ENCODE peak calls at places on chromosomes 2 and 18, in seven cellular contexts. X is psoas muscle; Y is WTC11; S is fibroblast of lung; W is activated CD4-positive, alpha-beta T cell treated with anti-CD3 and anti-CD28 coated beads, Interleukin-2, amount 10 ng/mL, durations not matched to agents 7 days and 5 days; C is ACHN; L is T-helper 9 cell. E is an unnamed sample.

GRCh38 chr2:138922973-138923563 is 142.9 kb upstream of the NXPH2 start:
- DNase-seq in X (no peak), Y (no peak), S (peak), W (no peak), C (peak), L (no peak), E (no peak)

GRCh38 chr2:64419591-64420165 is 34.3 kb upstream of the LGALSL start:
- DNase-seq in X (no peak), Y (no peak), S (peak), W (no peak), C (no peak), L (no peak), E (no peak)

GRCh38 chr18:11654736-11655604 is 34.1 kb upstream of the GNAL start:
- DNase-seq in X (peak), Y (peak), S (peak), W (peak), C (peak), L (peak), E (no peak)

GRCh38 chr2:6496376-6496775 is 369.3 kb downstream of the CMPK2 start:
- DNase-seq in X (no peak), Y (no peak), S (no peak), W (no peak), C (no peak), L (no peak), E (no peak)

GRCh38 chr2:200705305-200705985 is 106.3 kb upstream of the BZW1 start:
- DNase-seq in X (no peak), Y (peak), S (peak), W (no peak), C (no peak), L (no peak), E (no peak)

GRCh38 chr2:220144411-220144810 is 517.0 kb downstream of the SLC4A3 start:
- DNase-seq in X (no peak), Y (no peak), S (peak), W (no peak), C (no peak), L (no peak), E (no peak)

GRCh38 chr2:239612133-239612532 is 211.3 kb upstream of the HDAC4 start:
- DNase-seq in X (no peak), Y (no peak), S (no peak), W (no peak), C (no peak), L (no peak), E (no peak)

GRCh38 chr18:48797841-48798255 is 152.9 kb downstream of the SMAD7 start:
- DNase-seq in X (no peak), Y (peak), S (no peak), W (no peak), C (no peak), L (no peak), E (no peak)

GRCh38 chr18:25734336-25734735 is 356.1 kb downstream of the SS18 start:
- DNase-seq in X (no peak), Y (no peak), S (no peak), W (no peak), C (no peak), L (no peak), E (no peak)

GRCh38 chr2:209525834-209526281 is 102.0 kb downstream of the MAP2 start:
- DNase-seq in X (no peak), Y (no peak), S (peak), W (no peak), C (peak), L (no peak), E (no peak)

GRCh38 chr2:148459300-148459891 is 185.2 kb upstream of the EPC2 start:
- DNase-seq in X (no peak), Y (no peak), S (peak), W (no peak), C (no peak), L (no peak), E (no peak)

GRCh38 chr18:23237524-23238151 is 102.4 kb downstream of the CABLES1 start:
- DNase-seq in X (peak), Y (peak), S (peak), W (peak), C (peak), L (peak), E (no peak)

GRCh38 chr2:169276045-169276444 is 86.3 kb downstream of the LRP2 start:
- DNase-seq in X (no peak), Y (no peak), S (no peak), W (no peak), C (peak), L (no peak), E (no peak)

GRCh38 chr2:23244656-23245055 is 140.3 kb upstream of the KLHL29 start:
- DNase-seq in X (no peak), Y (no peak), S (no peak), W (no peak), C (no peak), L (no peak), E (no peak)

GRCh38 chr18:75760208-75760607 is 332.7 kb upstream of the SMIM21 start:
- DNase-seq in X (no peak), Y (no peak), S (no peak), W (no peak), C (no peak), L (no peak), E (no peak)

GRCh38 chr2:231397928-231398294 is 2.4 kb downstream of the B3GNT7 start:
- DNase-seq in X (no peak), Y (no peak), S (no peak), W (no peak), C (no peak), L (no peak), E (no peak)

GRCh38 chr2:177165103-177165583 is 47.5 kb upstream of the HNRNPA3 start:
- DNase-seq in X (peak), Y (no peak), S (peak), W (no peak), C (peak), L (no peak), E (peak)

GRCh38 chr2:149561309-149561926 is 26.2 kb downstream of the MMADHC start:
- DNase-seq in X (no peak), Y (no peak), S (peak), W (peak), C (peak), L (peak), E (no peak)

GRCh38 chr2:128324008-128324896 is 5.6 kb upstream of the HS6ST1 start:
- DNase-seq in X (no peak), Y (peak), S (no peak), W (no peak), C (no peak), L (no peak), E (no peak)

GRCh38 chr2:237341872-237342271 is 72.1 kb downstream of the COL6A3 start:
- DNase-seq in X (no peak), Y (no peak), S (peak), W (no peak), C (no peak), L (no peak), E (no peak)

GRCh38 chr2:7011376-7012083 is 94.3 kb downstream of the RNF144A start:
- DNase-seq in X (no peak), Y (no peak), S (peak), W (no peak), C (no peak), L (no peak), E (peak)

GRCh38 chr2:23541453-23542334 is 156.7 kb downstream of the KLHL29 start:
- DNase-seq in X (no peak), Y (no peak), S (no peak), W (no peak), C (no peak), L (no peak), E (no peak)

GRCh38 chr2:236052926-236053846 is 115.0 kb downstream of the GBX2 start:
- DNase-seq in X (no peak), Y (peak), S (no peak), W (no peak), C (no peak), L (no peak), E (no peak)

GRCh38 chr18:2910261-2910660 is 63.5 kb downstream of the EMILIN2 start:
- DNase-seq in X (no peak), Y (no peak), S (no peak), W (no peak), C (no peak), L (no peak), E (no peak)

GRCh38 chr18:24678626-24679025 is 218.2 kb downstream of the HRH4 start:
- DNase-seq in X (no peak), Y (no peak), S (no peak), W (no peak), C (no peak), L (no peak), E (no peak)

GRCh38 chr2:160934263-160934662 is 226.0 kb upstream of the TANK start:
- DNase-seq in X (no peak), Y (no peak), S (no peak), W (no peak), C (no peak), L (no peak), E (peak)

E was measured in caudate nucleus.